ENCODE peak calls at places on chromosomes 4 and X, in four cellular contexts. One of them, this sample, is unnamed.

GRCh38 chr4:57053508-57053907 is 56.7 kb downstream of the IGFBP7 start:
- DNase-seq in right lobe of liver: no peak
- DNase-seq in ovary: no peak
- DNase-seq in astrocyte of the cerebellum: no peak
- DNase-seq in this sample: peak

GRCh38 chrX:39398215-39398972 is 597.1 kb downstream of the MID1IP1 start:
- DNase-seq in ovary: no peak
- DNase-seq in astrocyte of the cerebellum: no peak
- DNase-seq in right lobe of liver: no peak
- DNase-seq in this sample: no peak

GRCh38 chr4:57037982-57038604 is 59.4 kb downstream of the POLR2B start:
- DNase-seq in ovary: peak
- DNase-seq in astrocyte of the cerebellum: no peak
- DNase-seq in right lobe of liver: peak
- DNase-seq in this sample: no peak

GRCh38 chrX:386239-386767 is 404 bp downstream of the PPP2R3B start:
- DNase-seq in astrocyte of the cerebellum: no peak
- DNase-seq in right lobe of liver: no peak
- DNase-seq in ovary: peak
- DNase-seq in this sample: no peak

GRCh38 chr4:186904104-186904503 is 180.4 kb upstream of the FAT1 start:
- DNase-seq in ovary: no peak
- DNase-seq in astrocyte of the cerebellum: peak
- DNase-seq in right lobe of liver: no peak
- DNase-seq in this sample: peak

GRCh38 chr4:159357350-159357749 is 254.5 kb downstream of the RAPGEF2 start:
- DNase-seq in right lobe of liver: no peak
- DNase-seq in astrocyte of the cerebellum: no peak
- DNase-seq in ovary: no peak
- DNase-seq in this sample: no peak

GRCh38 chrX:25020391-25021131 is 4.8 kb upstream of the ARX start:
- DNase-seq in ovary: peak
- DNase-seq in astrocyte of the cerebellum: no peak
- DNase-seq in right lobe of liver: no peak
- DNase-seq in this sample: no peak

GRCh38 chrX:45628041-45628440 is 427.4 kb upstream of the DIPK2B start:
- DNase-seq in right lobe of liver: no peak
- DNase-seq in astrocyte of the cerebellum: no peak
- DNase-seq in ovary: no peak
- DNase-seq in this sample: no peak

GRCh38 chr4:52299120-52299519 is 248.0 kb downstream of the SPATA18 start:
- DNase-seq in astrocyte of the cerebellum: no peak
- DNase-seq in ovary: no peak
- DNase-seq in right lobe of liver: no peak
- DNase-seq in this sample: no peak

GRCh38 chr4:70531981-70532380 is 13.6 kb downstream of the AMTN start:
- DNase-seq in astrocyte of the cerebellum: no peak
- DNase-seq in right lobe of liver: no peak
- DNase-seq in ovary: no peak
- DNase-seq in this sample: no peak

GRCh38 chrX:151177141-151178027 is 1.0 kb downstream of the GPR50 start:
- DNase-seq in astrocyte of the cerebellum: no peak
- DNase-seq in ovary: no peak
- DNase-seq in right lobe of liver: no peak
- DNase-seq in this sample: no peak

GRCh38 chrX:42176790-42177189 is 253.4 kb upstream of the CASK start:
- DNase-seq in right lobe of liver: no peak
- DNase-seq in ovary: no peak
- DNase-seq in astrocyte of the cerebellum: no peak
- DNase-seq in this sample: no peak

GRCh38 chrX:31500920-31501319 is 429.1 kb upstream of the FTHL17 start:
- DNase-seq in ovary: no peak
- DNase-seq in astrocyte of the cerebellum: no peak
- DNase-seq in right lobe of liver: no peak
- DNase-seq in this sample: no peak

GRCh38 chrX:17380221-17380620 is 5.2 kb downstream of the NHS start:
- DNase-seq in ovary: no peak
- DNase-seq in astrocyte of the cerebellum: no peak
- DNase-seq in right lobe of liver: no peak
- DNase-seq in this sample: no peak

GRCh38 chr4:18691431-18692200 is 670.1 kb upstream of the LCORL start:
- DNase-seq in right lobe of liver: no peak
- DNase-seq in ovary: no peak
- DNase-seq in astrocyte of the cerebellum: no peak
- DNase-seq in this sample: no peak

GRCh38 chr4:625631-626031 is 258 bp downstream of the PDE6B start:
- DNase-seq in ovary: no peak
- DNase-seq in astrocyte of the cerebellum: no peak
- DNase-seq in right lobe of liver: peak
- DNase-seq in this sample: no peak

GRCh38 chr4:48243429-48243828 is 26.2 kb downstream of the TEC start:
- DNase-seq in ovary: no peak
- DNase-seq in astrocyte of the cerebellum: no peak
- DNase-seq in right lobe of liver: no peak
- DNase-seq in this sample: no peak

GRCh38 chr4:59655996-59656395 is 1544.1 kb upstream of the ADGRL3 start:
- DNase-seq in astrocyte of the cerebellum: no peak
- DNase-seq in right lobe of liver: no peak
- DNase-seq in ovary: peak
- DNase-seq in this sample: no peak

GRCh38 chr4:74830928-74831327 is 36.6 kb upstream of the BTC start:
- DNase-seq in right lobe of liver: no peak
- DNase-seq in astrocyte of the cerebellum: no peak
- DNase-seq in ovary: no peak
- DNase-seq in this sample: no peak

GRCh38 chr4:84238247-84239090 is 260.6 kb downstream of the NKX6-1 start:
- DNase-seq in ovary: no peak
- DNase-seq in astrocyte of the cerebellum: peak
- DNase-seq in right lobe of liver: no peak
- DNase-seq in this sample: no peak

GRCh38 chrX:1354036-1355019 is 17.7 kb downstream of the IL3RA start:
- DNase-seq in right lobe of liver: no peak
- DNase-seq in astrocyte of the cerebellum: no peak
- DNase-seq in ovary: no peak
- DNase-seq in this sample: no peak

GRCh38 chrX:150643271-150643670 is 49.9 kb upstream of the MTMR1 start:
- DNase-seq in astrocyte of the cerebellum: no peak
- DNase-seq in right lobe of liver: no peak
- DNase-seq in ovary: no peak
- DNase-seq in this sample: no peak

GRCh38 chr4:68390205-68390604 is 40.3 kb upstream of the YTHDC1 start:
- DNase-seq in astrocyte of the cerebellum: no peak
- DNase-seq in ovary: no peak
- DNase-seq in right lobe of liver: no peak
- DNase-seq in this sample: no peak

GRCh38 chr4:53714377-53715140 is 123.3 kb upstream of the LNX1 start:
- DNase-seq in astrocyte of the cerebellum: no peak
- DNase-seq in right lobe of liver: no peak
- DNase-seq in ovary: no peak
- DNase-seq in this sample: no peak

GRCh38 chrX:17617794-17618193 is 119.5 kb upstream of the SCML1 start:
- DNase-seq in astrocyte of the cerebellum: no peak
- DNase-seq in right lobe of liver: no peak
- DNase-seq in ovary: no peak
- DNase-seq in this sample: no peak

GRCh38 chr4:147453561-147454141 is 27.2 kb upstream of the EDNRA start:
- DNase-seq in right lobe of liver: no peak
- DNase-seq in ovary: no peak
- DNase-seq in astrocyte of the cerebellum: no peak
- DNase-seq in this sample: no peak

GRCh38 chrX:1727531-1728027 is 112.7 kb downstream of the ASMT start:
- DNase-seq in astrocyte of the cerebellum: no peak
- DNase-seq in right lobe of liver: no peak
- DNase-seq in ovary: no peak
- DNase-seq in this sample: no peak

GRCh38 chr4:109655396-109655795 is 47.8 kb downstream of the CASP6 start:
- DNase-seq in astrocyte of the cerebellum: peak
- DNase-seq in ovary: no peak
- DNase-seq in right lobe of liver: no peak
- DNase-seq in this sample: peak

GRCh38 chrX:17390325-17390992 is 15.5 kb downstream of the NHS start:
- DNase-seq in ovary: no peak
- DNase-seq in astrocyte of the cerebellum: no peak
- DNase-seq in right lobe of liver: no peak
- DNase-seq in this sample: no peak

GRCh38 chr4:170391066-170391754 is 301.5 kb upstream of the AADAT start:
- DNase-seq in right lobe of liver: no peak
- DNase-seq in astrocyte of the cerebellum: peak
- DNase-seq in ovary: no peak
- DNase-seq in this sample: peak

GRCh38 chr4:143473334-143474126 is 40.0 kb upstream of the SMARCA5 start:
- DNase-seq in ovary: no peak
- DNase-seq in astrocyte of the cerebellum: no peak
- DNase-seq in right lobe of liver: peak
- DNase-seq in this sample: no peak
- H3K4me3 ChIP-seq in ovary: no peak
- H3K4me3 ChIP-seq in astrocyte of the cerebellum: no peak
- H3K4me3 ChIP-seq in right lobe of liver: no peak
- H3K4me3 ChIP-seq in this sample: no peak

GRCh38 chr4:96035727-96036126 is 195.8 kb downstream of the PDHA2 start:
- DNase-seq in right lobe of liver: no peak
- DNase-seq in astrocyte of the cerebellum: no peak
- DNase-seq in ovary: no peak
- DNase-seq in this sample: no peak
- TF ChIP-seq CTCF in right lobe of liver: no peak
- TF ChIP-seq CTCF in astrocyte of the cerebellum: peak
- TF ChIP-seq CTCF in ovary: no peak
- TF ChIP-seq CTCF in this sample: peak

DNA sequence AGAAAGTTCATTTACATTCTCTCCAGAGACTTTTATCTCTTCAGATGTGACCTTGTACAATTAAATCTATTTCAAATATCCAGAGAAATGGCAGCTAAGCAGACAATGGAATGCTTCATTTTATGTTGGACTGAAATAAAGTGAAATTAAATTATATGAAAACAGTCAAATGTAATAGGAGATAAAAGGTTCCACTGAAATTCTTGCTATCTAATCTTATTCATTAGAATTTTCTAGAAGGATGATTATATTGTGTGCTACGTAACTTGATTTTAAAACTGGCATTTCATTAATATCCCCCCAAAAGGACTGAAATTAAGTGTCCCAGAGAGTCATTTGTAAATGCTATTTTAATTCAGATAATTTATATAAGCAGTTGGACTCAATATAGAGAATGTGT is 646.9 kb upstream of the GALNT7 start:
- DNase-seq in ovary: no peak
- DNase-seq in astrocyte of the cerebellum: no peak
- DNase-seq in right lobe of liver: no peak
- DNase-seq in this sample: no peak
- H3K4me3 ChIP-seq in ovary: no peak
- H3K4me3 ChIP-seq in astrocyte of the cerebellum: no peak
- H3K4me3 ChIP-seq in right lobe of liver: no peak
- H3K4me3 ChIP-seq in this sample: no peak

DNA sequence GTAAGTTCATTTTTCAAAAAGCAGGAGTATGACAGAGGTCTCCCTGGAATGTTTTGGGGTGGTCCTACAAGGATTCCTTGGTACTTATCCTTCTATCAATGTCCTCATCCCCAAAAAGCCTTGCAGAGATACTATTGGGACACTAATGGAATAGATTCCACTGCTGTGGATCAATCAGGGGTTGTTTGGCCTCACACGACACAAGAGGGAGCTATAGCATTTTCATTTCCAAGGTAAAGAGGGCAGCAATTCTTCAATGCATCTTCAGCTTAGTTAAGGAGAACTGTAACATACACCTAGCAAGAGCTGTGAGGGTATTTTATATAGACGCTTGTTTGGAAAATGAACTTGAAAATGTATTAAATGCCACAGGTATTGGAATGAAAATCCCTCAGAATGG is 50.9 kb downstream of the USP26 start:
- DNase-seq in right lobe of liver: no peak
- DNase-seq in ovary: no peak
- DNase-seq in astrocyte of the cerebellum: no peak
- DNase-seq in this sample: no peak
- TF ChIP-seq CTCF in right lobe of liver: no peak
- TF ChIP-seq CTCF in ovary: no peak
- TF ChIP-seq CTCF in astrocyte of the cerebellum: peak
- TF ChIP-seq CTCF in this sample: peak

GRCh38 chrX:103475381-103475780 is 43.9 kb downstream of the RAB40A start:
- DNase-seq in ovary: no peak
- DNase-seq in astrocyte of the cerebellum: no peak
- DNase-seq in right lobe of liver: no peak
- DNase-seq in this sample: no peak
- H3K4me3 ChIP-seq in ovary: no peak
- H3K4me3 ChIP-seq in astrocyte of the cerebellum: no peak
- H3K4me3 ChIP-seq in right lobe of liver: no peak
- H3K4me3 ChIP-seq in this sample: no peak

GRCh38 chr4:82711158-82711785 is 87.3 kb downstream of the SCD5 start:
- DNase-seq in astrocyte of the cerebellum: no peak
- DNase-seq in right lobe of liver: no peak
- DNase-seq in ovary: no peak
- DNase-seq in this sample: no peak
- TF ChIP-seq CTCF in astrocyte of the cerebellum: no peak
- TF ChIP-seq CTCF in right lobe of liver: no peak
- TF ChIP-seq CTCF in ovary: no peak
- TF ChIP-seq CTCF in this sample: no peak

DNA sequence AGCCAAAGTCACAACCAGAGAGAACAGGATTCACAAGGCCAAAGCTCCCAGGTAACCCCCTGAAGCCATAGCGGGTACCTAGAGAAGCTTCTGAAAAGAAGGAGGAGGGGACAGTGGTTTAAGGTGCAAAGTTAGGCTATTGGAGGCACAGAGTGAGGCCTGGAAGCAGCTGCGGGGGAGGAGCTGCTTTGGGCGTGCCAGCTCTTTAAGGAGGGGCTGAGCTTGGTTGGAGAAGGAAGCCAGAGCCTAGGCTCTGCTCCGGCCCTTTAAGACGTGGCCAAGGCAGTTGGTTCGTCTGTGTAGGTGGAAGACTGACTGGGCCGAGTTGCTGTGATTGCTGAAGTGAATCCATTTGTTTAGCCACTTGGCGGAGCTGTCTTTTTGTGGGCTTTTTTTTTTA is 1.5 kb downstream of the KLF8 start:
- DNase-seq in astrocyte of the cerebellum: no peak
- DNase-seq in right lobe of liver: no peak
- DNase-seq in ovary: peak
- DNase-seq in this sample: peak
- H3K4me3 ChIP-seq in astrocyte of the cerebellum: no peak
- H3K4me3 ChIP-seq in right lobe of liver: no peak
- H3K4me3 ChIP-seq in ovary: peak
- H3K4me3 ChIP-seq in this sample: peak

GRCh38 chr4:140153419-140153743 is 603 bp downstream of the MAML3 start:
- DNase-seq in right lobe of liver: no peak
- DNase-seq in ovary: no peak
- DNase-seq in astrocyte of the cerebellum: no peak
- DNase-seq in this sample: no peak
- TF ChIP-seq CTCF in right lobe of liver: no peak
- TF ChIP-seq CTCF in ovary: no peak
- TF ChIP-seq CTCF in astrocyte of the cerebellum: no peak
- TF ChIP-seq CTCF in this sample: no peak